ENCODE peak calls at places on chromosomes 12 and 14, in six cellular contexts. D is ovary, E is upper lobe of right lung, J is kidney, T is lung, S is H9. X is an unnamed sample.

GRCh38 chr12:114625294-114625851 is 58.6 kb downstream of the TBX3 start:
- DNase-seq in D (peak), E (no peak), J (no peak), T (peak), S (peak), X (peak)

GRCh38 chr14:58697927-58698641 is 60.3 kb downstream of the DACT1 start:
- DNase-seq in D (no peak), E (no peak), J (no peak), T (no peak), S (no peak), X (no peak)

GRCh38 chr14:39884091-39884490 is 451.9 kb upstream of the FBXO33 start:
- DNase-seq in D (no peak), E (no peak), J (no peak), T (no peak), S (no peak), X (no peak)

GRCh38 chr12:54028324-54029201 is at the start of gene HOXC6:
- DNase-seq in D (peak), E (no peak), J (peak), T (no peak), S (no peak), X (peak)

GRCh38 chr12:103657331-103657730 is 70.3 kb downstream of the STAB2 start:
- DNase-seq in D (no peak), E (no peak), J (no peak), T (no peak), S (no peak), X (peak)

GRCh38 chr12:2126676-2127406 is 74.1 kb downstream of the CACNA1C start:
- DNase-seq in D (no peak), E (no peak), J (no peak), T (no peak), S (no peak), X (no peak)

GRCh38 chr14:102947321-102948103 is 25.0 kb downstream of the AMN start:
- DNase-seq in D (no peak), E (no peak), J (peak), T (no peak), S (no peak), X (no peak)

GRCh38 chr12:20883288-20883687 is 72.8 kb downstream of the SLCO1B3 start:
- DNase-seq in D (no peak), E (no peak), J (no peak), T (no peak), S (no peak), X (no peak)

GRCh38 chr12:121949643-121950397 is 31.4 kb downstream of the CFAP251 start:
- DNase-seq in D (no peak), E (no peak), J (no peak), T (no peak), S (no peak), X (peak)

GRCh38 chr12:26863515-26863914 is 30.5 kb upstream of the ITPR2 start:
- DNase-seq in D (no peak), E (no peak), J (no peak), T (no peak), S (no peak), X (no peak)

GRCh38 chr12:106195638-106196037 is 52.2 kb downstream of the CKAP4 start:
- DNase-seq in D (peak), E (no peak), J (peak), T (peak), S (no peak), X (no peak)

GRCh38 chr12:32863128-32863527 is 33.4 kb downstream of the PKP2 start:
- DNase-seq in D (no peak), E (no peak), J (no peak), T (no peak), S (no peak), X (no peak)

GRCh38 chr14:42140001-42140400 is 533.3 kb downstream of the LRFN5 start:
- DNase-seq in D (no peak), E (no peak), J (no peak), T (no peak), S (no peak), X (no peak)

GRCh38 chr12:57236925-57237652 is 7.6 kb downstream of the SHMT2 start:
- DNase-seq in D (no peak), E (no peak), J (no peak), T (no peak), S (peak), X (no peak)

GRCh38 chr14:60188115-60188514 is 22.9 kb upstream of the DHRS7 start:
- DNase-seq in D (no peak), E (no peak), J (no peak), T (no peak), S (no peak), X (no peak)

GRCh38 chr12:128966411-128966810 is 113.1 kb downstream of the GLT1D1 start:
- DNase-seq in D (no peak), E (no peak), J (no peak), T (no peak), S (no peak), X (no peak)

GRCh38 chr12:106125351-106126085 is 13.2 kb downstream of the NUAK1 start:
- DNase-seq in D (no peak), E (no peak), J (no peak), T (no peak), S (no peak), X (no peak)

GRCh38 chr12:108828774-108829173 is 28.6 kb downstream of the SSH1 start:
- DNase-seq in D (no peak), E (no peak), J (no peak), T (no peak), S (no peak), X (peak)

GRCh38 chr12:94151577-94151976 is 3.2 kb downstream of the PLXNC1 start:
- DNase-seq in D (no peak), E (no peak), J (no peak), T (no peak), S (no peak), X (no peak)

GRCh38 chr14:101960225-101960624 is 4.1 kb upstream of the DYNC1H1 start:
- DNase-seq in D (no peak), E (no peak), J (peak), T (no peak), S (peak), X (no peak)

GRCh38 chr12:132869551-132869950 is 17.9 kb downstream of the CHFR start:
- DNase-seq in D (no peak), E (no peak), J (peak), T (no peak), S (no peak), X (no peak)

GRCh38 chr14:90758028-90758889 is 58.0 kb downstream of the TTC7B start:
- DNase-seq in D (peak), E (peak), J (peak), T (peak), S (peak), X (peak)

GRCh38 chr12:76556373-76556772 is 3.2 kb downstream of the OSBPL8 start:
- DNase-seq in D (no peak), E (no peak), J (no peak), T (no peak), S (no peak), X (no peak)

GRCh38 chr14:91891721-91892220 is 24.4 kb upstream of the TC2N start:
- DNase-seq in D (no peak), E (no peak), J (peak), T (no peak), S (no peak), X (no peak)

GRCh38 chr12:108914031-108914630 is 34.2 kb downstream of the DAO start:
- DNase-seq in D (peak), E (no peak), J (no peak), T (no peak), S (no peak), X (no peak)

GRCh38 chr12:119274636-119275065 is 59.9 kb upstream of the CCDC60 start:
- DNase-seq in D (no peak), E (no peak), J (no peak), T (no peak), S (peak), X (no peak)

GRCh38 chr14:59248170-59248569 is 59.7 kb downstream of the DAAM1 start:
- DNase-seq in D (no peak), E (no peak), J (no peak), T (no peak), S (no peak), X (no peak)

GRCh38 chr14:62039871-62040270 is 277.7 kb downstream of the SNAPC1 start:
- DNase-seq in D (no peak), E (no peak), J (no peak), T (no peak), S (no peak), X (no peak)

GRCh38 chr14:68695326-68695768 is 97.5 kb downstream of the ZFP36L1 start:
- DNase-seq in D (peak), E (no peak), J (no peak), T (no peak), S (no peak), X (peak)

GRCh38 chr14:68694516-68695235 is 98.2 kb downstream of the ZFP36L1 start:
- DNase-seq in D (no peak), E (no peak), J (no peak), T (no peak), S (no peak), X (no peak)

GRCh38 chr14:68693926-68694325 is 98.9 kb downstream of the ZFP36L1 start:
- DNase-seq in D (no peak), E (no peak), J (no peak), T (no peak), S (no peak), X (no peak)

GRCh38 chr14:68696721-68697495 is 96.0 kb downstream of the ZFP36L1 start:
- DNase-seq in D (no peak), E (peak), J (no peak), T (no peak), S (no peak), X (no peak)

DNA sequence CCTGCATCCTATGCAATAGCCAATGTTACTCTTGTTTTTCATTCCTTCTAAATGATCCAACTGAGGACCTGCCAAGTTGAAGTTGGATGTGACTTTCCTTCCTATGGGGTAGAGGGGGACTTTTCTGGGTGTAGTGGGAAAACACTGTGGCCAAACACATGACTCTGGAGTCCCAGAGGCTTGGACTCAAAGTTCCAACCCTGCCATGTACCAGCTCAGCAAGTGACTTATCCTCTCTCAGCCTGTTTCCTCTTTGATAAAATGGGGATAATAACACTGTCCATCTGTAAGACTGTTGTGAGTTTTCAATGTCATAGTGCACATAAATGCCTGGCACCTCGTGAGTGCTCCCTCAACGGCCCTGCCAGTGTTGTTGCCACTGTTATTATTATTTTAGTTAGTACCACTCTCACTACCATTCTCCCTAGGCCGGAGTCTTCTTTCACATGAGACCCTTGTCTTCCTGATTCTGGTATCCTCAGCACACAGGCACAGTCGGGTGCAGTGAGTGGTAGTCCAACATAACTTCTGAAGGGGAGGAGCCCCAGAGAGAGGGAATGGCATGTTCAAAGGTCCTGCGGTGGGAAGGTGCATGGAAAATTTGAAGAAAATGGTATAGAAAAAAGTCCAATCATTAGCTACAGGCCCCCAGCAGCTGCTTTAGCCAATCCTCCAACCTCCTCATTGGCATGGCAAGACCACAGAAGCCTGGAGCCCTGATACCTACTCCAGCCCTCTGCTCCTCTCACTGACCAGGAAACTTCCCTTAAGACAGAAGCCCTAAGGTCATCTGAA is 96.8 kb downstream of the ZFP36L1 start:
- DNase-seq in D (no peak), E (no peak), J (no peak), T (no peak), S (no peak), X (no peak)
- H3K27ac ChIP-seq in D (peak), E (no peak), J (no peak), T (no peak), S (no peak), X (peak)

GRCh38 chr14:37890095-37890494 is 294.7 kb downstream of the TTC6 start:
- DNase-seq in D (no peak), E (no peak), J (no peak), T (no peak), S (no peak), X (no peak)
- TF ChIP-seq CTCF in D (no peak), E (no peak), J (no peak), T (no peak), S (peak), X (peak)

DNA sequence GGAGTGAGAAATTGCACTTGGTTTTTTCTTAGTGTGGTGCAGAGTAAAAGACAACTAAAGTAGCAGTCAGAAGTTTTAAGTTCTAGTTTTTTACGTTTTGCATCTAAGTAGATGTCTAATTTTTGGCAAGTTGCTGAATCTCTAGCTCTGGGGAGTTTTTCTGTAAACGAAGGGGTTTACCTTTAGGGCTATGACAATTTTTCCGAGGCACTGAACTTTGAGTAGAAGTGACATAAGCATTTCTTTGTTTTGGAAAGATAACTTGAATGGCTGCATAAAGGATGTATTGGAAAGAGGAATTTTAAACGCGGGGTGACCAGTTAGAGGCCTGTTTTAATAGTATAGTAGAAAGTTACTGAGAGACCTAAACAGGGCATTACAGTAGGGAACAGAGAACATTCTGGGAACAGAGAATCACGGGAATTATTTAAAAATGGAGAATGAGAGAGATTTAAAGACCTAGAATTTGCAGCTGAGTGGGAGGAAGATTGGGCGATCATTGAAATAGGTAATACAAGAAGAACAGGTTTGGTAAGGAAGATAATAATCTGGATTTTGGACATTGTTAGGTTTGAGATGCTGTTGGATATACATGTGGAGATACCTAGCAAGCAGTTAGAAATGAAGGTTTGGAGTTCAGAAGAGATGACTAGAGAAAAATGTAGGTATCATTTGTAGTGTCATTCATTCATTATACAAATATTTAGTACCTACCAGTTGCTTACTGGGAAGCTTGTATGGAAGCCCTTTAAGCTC is 1.2 kb downstream of the ZNF410 start:
- DNase-seq in D (no peak), E (no peak), J (no peak), T (no peak), S (no peak), X (peak)
- H3K27ac ChIP-seq in D (peak), E (peak), J (no peak), T (no peak), S (no peak), X (no peak)

DNA sequence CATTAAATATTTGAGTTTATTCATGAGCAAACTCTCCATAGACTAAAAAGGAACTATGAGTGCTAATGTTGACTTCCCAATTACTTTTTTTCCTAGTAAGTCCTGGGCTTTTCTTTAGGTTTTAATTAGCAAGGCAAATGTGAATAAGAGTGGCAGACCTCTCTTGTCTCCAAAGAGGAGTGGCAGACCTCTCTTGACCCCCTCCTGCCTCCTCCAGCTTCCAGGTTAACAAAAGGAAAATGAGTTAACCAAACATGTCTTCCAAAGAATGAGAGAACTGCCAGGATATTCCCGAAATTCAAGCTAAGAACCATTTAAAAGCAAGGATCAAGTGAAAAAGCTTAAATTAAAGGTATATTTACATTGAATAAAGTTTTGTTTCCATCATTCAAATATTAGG is 253.2 kb downstream of the MDGA2 start:
- DNase-seq in D (no peak), E (no peak), J (no peak), T (no peak), S (peak), X (no peak)
- TF ChIP-seq CTCF in D (no peak), E (no peak), J (no peak), T (no peak), S (no peak), X (no peak)

GRCh38 chr14:24279301-24280186 is 8.1 kb upstream of the RABGGTA start:
- DNase-seq in D (no peak), E (no peak), J (no peak), T (no peak), S (no peak), X (no peak)
- H3K27ac ChIP-seq in D (no peak), E (no peak), J (no peak), T (peak), S (no peak), X (peak)

GRCh38 chr14:26163761-26164160 is 434.1 kb downstream of the NOVA1 start:
- DNase-seq in D (no peak), E (no peak), J (no peak), T (no peak), S (peak), X (no peak)
- TF ChIP-seq CTCF in D (no peak), E (peak), J (peak), T (no peak), S (peak), X (peak)

X was measured in RWPE1.